ENCODE peak calls at places on chromosomes 13 and 19, in five cellular contexts. O is A549, K is tibial nerve, C is K562, Z is Peyer's patch. A is an unnamed sample.

GRCh38 chr19:12695090-12695489 is 1.3 kb downstream of the FBXW9 start:
- DNase-seq in O (no peak), K (no peak), C (no peak), Z (no peak), A (no peak)

GRCh38 chr13:63393112-63393511 is 1977.5 kb upstream of the PCDH20 start:
- DNase-seq in O (peak; percentile 16), K (no peak), C (no peak), Z (no peak), A (no peak)

GRCh38 chr19:31249217-31249616 is 100.0 kb downstream of the TSHZ3 start:
- DNase-seq in O (peak; percentile 37), K (no peak), C (no peak), Z (no peak), A (no peak)

GRCh38 chr13:79966502-79966901 is 374.4 kb downstream of the SPRY2 start:
- DNase-seq in O (peak; percentile 9), K (no peak), C (no peak), Z (no peak), A (no peak)

GRCh38 chr13:40269086-40269485 is 397.4 kb downstream of the FOXO1 start:
- DNase-seq in O (no peak), K (no peak), C (no peak), Z (no peak), A (no peak)

GRCh38 chr13:46614582-46614981 is 61.6 kb downstream of the LRCH1 start:
- DNase-seq in O (peak; percentile 61), K (no peak), C (no peak), Z (no peak), A (no peak)

GRCh38 chr13:43316997-43317396 is 293.6 kb downstream of the DNAJC15 start:
- DNase-seq in O (no peak), K (peak; percentile 23), C (no peak), Z (no peak), A (peak; percentile 24)

GRCh38 chr13:33483471-33483870 is 197.9 kb upstream of the STARD13 start:
- DNase-seq in O (no peak), K (no peak), C (no peak), Z (no peak), A (no peak)

GRCh38 chr19:19064098-19064722 is 416 bp downstream of the SLC25A42 start:
- DNase-seq in O (peak; percentile 19), K (no peak), C (no peak), Z (no peak), A (peak; percentile 14)

GRCh38 chr13:49395416-49396277 is 48.2 kb downstream of the CAB39L start:
- DNase-seq in O (no peak), K (peak; percentile 37), C (no peak), Z (no peak), A (peak; percentile 42)

GRCh38 chr19:45498411-45499195 is at the start of gene PPM1N:
- DNase-seq in O (no peak), K (no peak), C (peak; percentile 59), Z (peak; percentile 63), A (no peak)

GRCh38 chr13:28654276-28654675 is 4.7 kb upstream of the POMP start:
- DNase-seq in O (no peak), K (no peak), C (no peak), Z (no peak), A (no peak)

GRCh38 chr13:31896427-31896826 is 135.1 kb upstream of the FRY start:
- DNase-seq in O (no peak), K (peak; percentile 20), C (no peak), Z (no peak), A (no peak)

GRCh38 chr13:106471957-106472543 is 63.4 kb downstream of the EFNB2 start:
- DNase-seq in O (peak; percentile 59), K (no peak), C (peak; percentile 8), Z (no peak), A (no peak)

GRCh38 chr13:27425918-27426630 is 1.7 kb downstream of the GTF3A start:
- DNase-seq in O (peak; percentile 80), K (peak; percentile 68), C (peak; percentile 81), Z (peak; percentile 90), A (peak; percentile 83)

GRCh38 chr19:51365211-51366049 is 758 bp downstream of the ETFB start:
- DNase-seq in O (peak; percentile 63), K (peak; percentile 22), C (peak; percentile 70), Z (no peak), A (no peak)

GRCh38 chr19:20661150-20661819 is at the start of gene ZNF626:
- DNase-seq in O (no peak), K (peak; percentile 100), C (peak; percentile 95), Z (peak; percentile 99), A (peak; percentile 98)

GRCh38 chr19:37227996-37228395 is 10.0 kb downstream of the ZNF383 start:
- DNase-seq in O (peak; percentile 57), K (no peak), C (peak; percentile 44), Z (no peak), A (no peak)

GRCh38 chr13:24692541-24692940 is 12.3 kb downstream of the ATP12A start:
- DNase-seq in O (no peak), K (peak; percentile 9), C (no peak), Z (no peak), A (no peak)

GRCh38 chr19:57802269-57802668 is 12.4 kb downstream of the ZNF552 start:
- DNase-seq in O (no peak), K (no peak), C (no peak), Z (no peak), A (no peak)

GRCh38 chr13:31878495-31878894 is 139.2 kb downstream of the RXFP2 start:
- DNase-seq in O (no peak), K (no peak), C (no peak), Z (no peak), A (no peak)

GRCh38 chr19:53537126-53537522 is 821 bp upstream of the ZNF331 start:
- DNase-seq in O (no peak), K (no peak), C (no peak), Z (no peak), A (no peak)

GRCh38 chr19:53537523-53538377 is at the start of gene ZNF331:
- DNase-seq in O (peak; percentile 86), K (peak; percentile 68), C (no peak), Z (peak; percentile 82), A (peak; percentile 68)

GRCh38 chr19:53541971-53542370 is 4.0 kb downstream of the ZNF331 start:
- DNase-seq in O (no peak), K (no peak), C (no peak), Z (no peak), A (no peak)

GRCh38 chr19:53538378-53539109 is 599 bp downstream of the ZNF331 start:
- DNase-seq in O (no peak), K (no peak), C (no peak), Z (no peak), A (no peak)

GRCh38 chr19:53540091-53540490 is 2.1 kb downstream of the ZNF331 start:
- DNase-seq in O (no peak), K (no peak), C (no peak), Z (no peak), A (no peak)
- TF ChIP-seq POLR2A in O (no peak), K (no peak), C (no peak), Z (no peak), A (no peak)

GRCh38 chr19:784541-784940 is 12.7 kb upstream of the PTBP1 start:
- DNase-seq in O (peak; percentile 61), K (no peak), C (no peak), Z (no peak), A (no peak)
- H3K4me3 ChIP-seq in O (peak overlapping the region; percentile 58), K (peak overlapping the region; percentile 1), C (no peak overlapping the region), Z (no peak overlapping the region), A (no peak overlapping the region)

GRCh38 chr13:110714798-110715394 is 1.4 kb downstream of the ING1 start:
- DNase-seq in O (no peak), K (peak; percentile 48), C (peak; percentile 50), Z (peak; percentile 49), A (peak; percentile 51)

GRCh38 chr13:110716235-110716505 is 2.7 kb downstream of the ING1 start:
- DNase-seq in O (peak; percentile 13), K (peak; percentile 20), C (peak; percentile 55), Z (no peak), A (peak; percentile 24)

GRCh38 chr13:110713981-110714797 is 689 bp downstream of the ING1 start:
- DNase-seq in O (peak; percentile 34), K (peak; percentile 36), C (peak; percentile 50), Z (peak; percentile 72), A (peak; percentile 36)

GRCh38 chr13:110713642-110713952 is at the start of gene ING1:
- DNase-seq in O (no peak), K (no peak), C (no peak), Z (no peak), A (no peak)

DNA sequence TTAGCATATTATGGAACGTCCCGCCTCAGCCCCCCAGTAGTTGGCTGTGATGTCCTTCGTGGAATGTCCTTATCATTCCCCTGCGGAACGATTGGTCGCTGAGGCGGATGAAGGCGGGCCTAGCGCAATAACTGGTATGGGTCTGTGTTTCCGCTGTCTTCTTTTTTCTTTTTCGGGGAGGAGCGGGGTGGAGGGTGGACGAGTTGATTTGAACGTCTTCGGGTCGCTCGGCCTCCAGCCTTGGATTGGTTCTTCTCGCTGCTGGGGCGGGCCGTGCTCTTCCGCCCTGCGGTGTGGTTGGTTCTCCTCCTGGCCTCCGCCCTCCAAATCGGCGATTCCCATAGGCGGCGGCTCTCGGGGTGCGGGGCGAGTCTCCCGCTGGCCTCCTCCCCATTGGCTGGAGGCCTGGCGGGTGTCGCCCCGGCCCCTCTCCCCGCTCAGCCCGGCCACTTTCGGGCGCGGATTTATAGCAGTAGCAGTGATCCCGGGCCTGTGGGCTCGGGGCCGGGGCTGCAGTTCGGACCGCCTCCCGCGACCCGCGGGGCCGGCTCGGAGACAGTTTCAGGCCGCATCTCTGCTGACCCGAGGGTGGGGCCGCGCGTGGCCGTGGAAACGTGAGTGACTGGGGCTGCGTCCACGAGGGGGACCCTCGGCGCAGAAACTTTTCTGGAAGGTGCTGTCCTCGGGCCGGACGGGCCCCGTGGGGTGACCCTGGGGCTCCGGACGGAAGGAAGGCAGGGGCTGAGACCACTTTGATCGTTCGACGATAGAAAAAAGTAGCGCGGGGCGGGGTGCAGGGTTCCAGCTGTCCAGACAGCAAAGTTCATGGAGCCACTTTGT is 2.1 kb downstream of the ING1 start:
- DNase-seq in O (peak; percentile 98), K (peak; percentile 98), C (peak; percentile 95), Z (peak; percentile 97), A (peak; percentile 99)
- TF ChIP-seq POLR2A in O (peak; percentile 74), K (peak; percentile 82), C (no peak), Z (peak; percentile 93), A (peak; percentile 98)

GRCh38 chr19:17795495-17795856 is 538 bp downstream of the B3GNT3 start:
- DNase-seq in O (no peak), K (no peak), C (no peak), Z (no peak), A (no peak)
- H3K4me3 ChIP-seq in O (peak overlapping the region; percentile 50), K (peak overlapping the region; percentile 28), C (peak overlapping the region; percentile 40), Z (no peak overlapping the region), A (peak overlapping the region; percentile 20)

GRCh38 chr19:16084067-16084685 is 7.9 kb downstream of the TPM4 start:
- DNase-seq in O (no peak), K (no peak), C (no peak), Z (no peak), A (no peak)
- TF ChIP-seq POLR2A in O (no peak), K (no peak), C (no peak), Z (no peak), A (no peak)